ENCODE peak calls at places on chromosomes 11 and 22, in four cellular contexts. One of them, this sample, is unnamed.

GRCh38 chr22:46573781-46574437 is 36.5 kb upstream of the CELSR1 start:
- DNase-seq in cardiac muscle cell: no peak
- DNase-seq in spleen: peak
- DNase-seq in colonic mucosa: no peak
- DNase-seq in this sample: peak

GRCh38 chr22:46596032-46596441 is 24.1 kb upstream of the GRAMD4 start:
- DNase-seq in cardiac muscle cell: no peak
- DNase-seq in spleen: peak
- DNase-seq in colonic mucosa: no peak
- DNase-seq in this sample: no peak

GRCh38 chr11:103358251-103358650 is 249.0 kb downstream of the DYNC2H1 start:
- DNase-seq in cardiac muscle cell: no peak
- DNase-seq in spleen: no peak
- DNase-seq in colonic mucosa: no peak
- DNase-seq in this sample: no peak

GRCh38 chr11:48109046-48109666 is 107.5 kb upstream of the OR4B1 start:
- DNase-seq in cardiac muscle cell: peak
- DNase-seq in spleen: no peak
- DNase-seq in colonic mucosa: no peak
- DNase-seq in this sample: no peak

GRCh38 chr11:32555885-32556284 is 27.7 kb upstream of the EIF3M start:
- DNase-seq in cardiac muscle cell: no peak
- DNase-seq in spleen: no peak
- DNase-seq in colonic mucosa: no peak
- DNase-seq in this sample: no peak

GRCh38 chr11:2820976-2821375 is 64.6 kb downstream of the CDKN1C start:
- DNase-seq in cardiac muscle cell: no peak
- DNase-seq in spleen: peak
- DNase-seq in colonic mucosa: no peak
- DNase-seq in this sample: no peak

GRCh38 chr22:42277988-42278776 is 7.7 kb upstream of the TCF20 start:
- DNase-seq in cardiac muscle cell: peak
- DNase-seq in spleen: peak
- DNase-seq in colonic mucosa: no peak
- DNase-seq in this sample: peak

GRCh38 chr11:76947190-76947589 is 86.5 kb downstream of the ACER3 start:
- DNase-seq in cardiac muscle cell: no peak
- DNase-seq in spleen: no peak
- DNase-seq in colonic mucosa: no peak
- DNase-seq in this sample: no peak

GRCh38 chr22:37230673-37231405 is 13.2 kb downstream of the RAC2 start:
- DNase-seq in cardiac muscle cell: no peak
- DNase-seq in spleen: peak
- DNase-seq in colonic mucosa: no peak
- DNase-seq in this sample: peak

GRCh38 chr22:22384267-22384666 is 124.3 kb downstream of the ZNF280B start:
- DNase-seq in cardiac muscle cell: no peak
- DNase-seq in spleen: no peak
- DNase-seq in colonic mucosa: no peak
- DNase-seq in this sample: no peak

GRCh38 chr11:59901306-59901705 is 22.7 kb downstream of the OOSP3 start:
- DNase-seq in cardiac muscle cell: peak
- DNase-seq in spleen: no peak
- DNase-seq in colonic mucosa: peak
- DNase-seq in this sample: no peak

GRCh38 chr11:66050581-66051231 is 1.5 kb upstream of the SF3B2 start:
- DNase-seq in cardiac muscle cell: no peak
- DNase-seq in spleen: peak
- DNase-seq in colonic mucosa: no peak
- DNase-seq in this sample: peak

GRCh38 chr22:39237276-39238123 is 7.3 kb downstream of the PDGFB start:
- DNase-seq in cardiac muscle cell: no peak
- DNase-seq in spleen: no peak
- DNase-seq in colonic mucosa: peak
- DNase-seq in this sample: no peak

GRCh38 chr22:44452531-44453420 is 45.3 kb downstream of the RTL6 start:
- DNase-seq in cardiac muscle cell: no peak
- DNase-seq in spleen: peak
- DNase-seq in colonic mucosa: peak
- DNase-seq in this sample: no peak

GRCh38 chr22:30235687-30236170 is 10.8 kb downstream of the LIF start:
- DNase-seq in cardiac muscle cell: peak
- DNase-seq in spleen: no peak
- DNase-seq in colonic mucosa: no peak
- DNase-seq in this sample: peak

GRCh38 chr11:66789097-66789890 is 53.9 kb upstream of the RCE1 start:
- DNase-seq in cardiac muscle cell: no peak
- DNase-seq in spleen: no peak
- DNase-seq in colonic mucosa: no peak
- DNase-seq in this sample: no peak

GRCh38 chr11:119589011-119589410 is 140.0 kb downstream of the NECTIN1 start:
- DNase-seq in cardiac muscle cell: no peak
- DNase-seq in spleen: no peak
- DNase-seq in colonic mucosa: no peak
- DNase-seq in this sample: no peak

GRCh38 chr11:130070109-130070828 is 575 bp downstream of the APLP2 start:
- DNase-seq in cardiac muscle cell: peak
- DNase-seq in spleen: peak
- DNase-seq in colonic mucosa: peak
- DNase-seq in this sample: no peak

GRCh38 chr11:93942176-93942575 is 79.0 kb upstream of the HEPHL1 start:
- DNase-seq in cardiac muscle cell: peak
- DNase-seq in spleen: no peak
- DNase-seq in colonic mucosa: no peak
- DNase-seq in this sample: no peak

GRCh38 chr11:110076388-110076965 is 16.7 kb upstream of the ZC3H12C start:
- DNase-seq in cardiac muscle cell: no peak
- DNase-seq in spleen: no peak
- DNase-seq in colonic mucosa: peak
- DNase-seq in this sample: no peak

GRCh38 chr22:33326540-33327295 is 268.5 kb upstream of the SYN3 start:
- DNase-seq in cardiac muscle cell: no peak
- DNase-seq in spleen: no peak
- DNase-seq in colonic mucosa: no peak
- DNase-seq in this sample: no peak

GRCh38 chr22:45636668-45637067 is 35.0 kb upstream of the ATXN10 start:
- DNase-seq in cardiac muscle cell: no peak
- DNase-seq in spleen: no peak
- DNase-seq in colonic mucosa: no peak
- DNase-seq in this sample: no peak

DNA sequence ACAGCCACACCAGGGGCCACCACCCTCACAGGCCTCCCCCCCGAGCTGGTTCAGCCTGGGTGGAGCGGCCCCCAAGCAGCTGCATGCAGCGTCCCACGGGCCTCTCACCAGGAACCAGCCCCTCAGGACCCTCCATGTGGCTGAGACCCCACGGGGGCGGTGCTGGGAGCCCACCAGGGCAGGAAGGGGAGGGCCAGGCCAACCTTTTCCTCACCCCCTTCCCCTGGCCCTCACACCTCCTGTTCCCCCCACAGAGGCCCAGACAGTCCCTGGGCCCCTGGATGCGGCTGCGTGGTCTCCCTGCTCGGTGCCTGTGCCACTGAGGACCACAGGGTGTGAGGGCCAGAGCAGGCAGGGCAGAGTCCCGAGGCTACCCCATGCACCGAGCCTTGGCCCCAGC is 46.5 kb downstream of the MOB2 start:
- DNase-seq in cardiac muscle cell: no peak
- DNase-seq in spleen: no peak
- DNase-seq in colonic mucosa: no peak
- DNase-seq in this sample: no peak
- TF ChIP-seq CTCF in cardiac muscle cell: no peak
- TF ChIP-seq CTCF in spleen: no peak
- TF ChIP-seq CTCF in colonic mucosa: no peak
- TF ChIP-seq CTCF in this sample: no peak

DNA sequence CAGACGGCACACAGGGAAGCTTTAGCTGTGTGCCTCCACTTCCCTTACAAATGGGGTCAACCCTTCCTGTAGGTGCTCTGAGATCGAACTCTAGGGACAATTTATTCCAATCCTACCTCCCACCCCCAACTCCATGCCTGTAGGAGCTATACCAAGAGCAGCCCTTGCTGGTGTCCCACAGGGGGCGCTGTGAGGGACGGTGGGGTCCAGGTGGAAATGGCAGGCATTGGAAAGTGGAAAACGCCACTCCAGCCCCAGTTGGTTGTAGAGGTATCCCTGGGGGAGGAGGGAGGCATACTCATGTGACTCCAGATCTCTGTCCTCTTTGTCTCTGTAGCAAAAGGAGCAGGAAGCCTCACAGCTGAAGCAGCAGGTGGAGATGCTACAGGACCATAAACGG is 161.3 kb downstream of the MYO18B start:
- DNase-seq in cardiac muscle cell: no peak
- DNase-seq in spleen: no peak
- DNase-seq in colonic mucosa: no peak
- DNase-seq in this sample: no peak
- TF ChIP-seq CTCF in cardiac muscle cell: no peak
- TF ChIP-seq CTCF in spleen: no peak
- TF ChIP-seq CTCF in colonic mucosa: no peak
- TF ChIP-seq CTCF in this sample: no peak

GRCh38 chr11:79610678-79611077 is 169.8 kb upstream of the TENM4 start:
- DNase-seq in cardiac muscle cell: no peak
- DNase-seq in spleen: no peak
- DNase-seq in colonic mucosa: no peak
- DNase-seq in this sample: no peak
- TF ChIP-seq CTCF in cardiac muscle cell: no peak
- TF ChIP-seq CTCF in spleen: no peak
- TF ChIP-seq CTCF in colonic mucosa: no peak
- TF ChIP-seq CTCF in this sample: no peak

GRCh38 chr22:35538801-35539321 is 1.8 kb upstream of the RASD2 start:
- DNase-seq in cardiac muscle cell: peak
- DNase-seq in spleen: no peak
- DNase-seq in colonic mucosa: peak
- DNase-seq in this sample: no peak
- TF ChIP-seq CTCF in cardiac muscle cell: peak
- TF ChIP-seq CTCF in spleen: peak
- TF ChIP-seq CTCF in colonic mucosa: peak
- TF ChIP-seq CTCF in this sample: peak

DNA sequence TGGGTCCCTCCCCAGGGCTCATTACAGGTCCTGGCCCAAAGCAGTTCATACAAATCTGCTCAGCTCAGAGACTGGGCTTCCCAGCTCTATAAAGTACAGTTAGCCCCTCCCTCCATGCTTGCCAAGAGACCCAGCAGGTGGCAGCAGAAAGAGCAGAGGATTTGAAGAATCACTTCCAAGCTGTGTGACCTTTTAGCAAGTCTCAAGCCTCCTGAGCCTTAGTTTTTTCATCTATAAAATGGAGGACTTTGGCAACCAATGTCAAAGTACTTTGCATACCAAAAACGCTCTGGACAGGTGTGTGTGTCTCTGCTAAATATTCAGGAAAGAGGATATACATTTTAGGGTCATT is 26.6 kb downstream of the RELT start:
- DNase-seq in cardiac muscle cell: no peak
- DNase-seq in spleen: no peak
- DNase-seq in colonic mucosa: no peak
- DNase-seq in this sample: no peak
- TF ChIP-seq CTCF in cardiac muscle cell: peak
- TF ChIP-seq CTCF in spleen: no peak
- TF ChIP-seq CTCF in colonic mucosa: no peak
- TF ChIP-seq CTCF in this sample: peak